ENCODE peak calls at places on chromosome 6, in four cellular contexts. L is mesenchymal stem cell, B is GM12878, I is endodermal cell. Q is an unnamed sample.

GRCh38 chr6:37626915-37627314 is 70.8 kb downstream of the MDGA1 start:
- DNase-seq in L (no peak), I (no peak), B (no peak), Q (no peak)

GRCh38 chr6:119521251-119521650 is 171.7 kb upstream of the MAN1A1 start:
- DNase-seq in L (no peak), I (no peak), B (no peak), Q (no peak)

GRCh38 chr6:21625642-21626041 is 32.1 kb downstream of the SOX4 start:
- DNase-seq in L (no peak), I (no peak), B (no peak), Q (no peak)

GRCh38 chr6:39088331-39088730 is 26.7 kb downstream of the SAYSD1 start:
- DNase-seq in L (peak; percentile 59), I (peak; percentile 91), B (no peak), Q (peak; percentile 54)

GRCh38 chr6:2767327-2767985 is 2.3 kb downstream of the WRNIP1 start:
- DNase-seq in L (no peak), I (no peak), B (no peak), Q (no peak)

GRCh38 chr6:117544725-117545124 is 57.6 kb downstream of the GOPC start:
- DNase-seq in I (no peak), L (no peak), B (no peak), Q (no peak)

GRCh38 chr6:12555267-12555666 is 161.3 kb upstream of the PHACTR1 start:
- DNase-seq in B (no peak), L (no peak), I (no peak), Q (peak; percentile 85)

GRCh38 chr6:40587240-40588069 is at the start of gene LRFN2:
- DNase-seq in L (peak; percentile 74), I (peak; percentile 95), B (no peak), Q (peak; percentile 61)

GRCh38 chr6:155181498-155181897 is 82.3 kb upstream of the CLDN20 start:
- DNase-seq in B (no peak), I (no peak), L (no peak), Q (no peak)

GRCh38 chr6:109513571-109514071 is 30.6 kb upstream of the ZBTB24 start:
- DNase-seq in B (no peak), L (peak; percentile 51), I (peak; percentile 55), Q (peak; percentile 90)

GRCh38 chr6:163949367-163949766 is 534.8 kb downstream of the QKI start:
- DNase-seq in B (no peak), I (no peak), L (no peak), Q (no peak)

GRCh38 chr6:163950159-163950558 is 535.6 kb downstream of the QKI start:
- DNase-seq in B (no peak), I (no peak), L (no peak), Q (peak; percentile 89)

GRCh38 chr6:163946437-163946836 is 531.9 kb downstream of the QKI start:
- DNase-seq in L (no peak), B (no peak), I (no peak), Q (no peak)

GRCh38 chr6:163947276-163947675 is 532.8 kb downstream of the QKI start:
- DNase-seq in I (no peak), B (no peak), L (no peak), Q (no peak)

DNA sequence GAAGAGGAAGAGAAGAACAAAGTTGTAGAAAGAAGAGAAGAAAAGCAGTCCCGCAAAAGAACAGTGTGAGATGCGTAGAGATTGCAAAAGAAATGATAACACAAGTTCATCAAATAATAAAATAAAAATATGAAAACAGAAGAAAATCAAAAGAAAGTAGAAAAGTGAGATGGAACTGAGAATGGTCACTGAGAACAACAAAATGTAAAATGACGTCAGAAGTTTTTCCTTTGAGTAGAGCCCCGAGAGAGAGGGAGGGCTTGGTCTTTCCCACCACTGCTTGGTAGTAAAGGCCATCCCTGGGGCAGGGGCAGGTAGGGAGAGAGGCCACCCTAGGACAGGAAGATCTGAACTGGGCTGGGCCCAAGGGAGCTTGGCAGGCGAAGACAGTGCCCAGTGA is 533.7 kb downstream of the QKI start:
- DNase-seq in L (no peak), I (no peak), B (no peak), Q (no peak)
- H3K27me3 ChIP-seq in L (no peaks in the 10 kb centered on the region), I (no peaks in the 10 kb centered on the region), B (no peaks in the 10 kb centered on the region), Q (no peaks in the 10 kb centered on the region)

GRCh38 chr6:151026021-151026663 is 160.6 kb downstream of the MTHFD1L start:
- DNase-seq in L (no peak), B (no peak), I (no peak), Q (no peak)

GRCh38 chr6:151025076-151025475 is 159.6 kb downstream of the MTHFD1L start:
- DNase-seq in L (no peak), I (no peak), B (no peak), Q (no peak)

GRCh38 chr6:151027936-151028838 is 162.7 kb downstream of the MTHFD1L start:
- DNase-seq in B (no peak), I (no peak), L (no peak), Q (no peak)

GRCh38 chr6:151029976-151030375 is 164.5 kb downstream of the MTHFD1L start:
- DNase-seq in L (no peak), B (no peak), I (no peak), Q (no peak)

GRCh38 chr6:151027295-151027747 is 161.8 kb downstream of the MTHFD1L start:
- DNase-seq in B (no peak), L (no peak), I (no peak), Q (no peak)
- H3K9ac ChIP-seq in B (no peak overlapping the region), L (no peak overlapping the region), I (no peak overlapping the region), Q (no peak overlapping the region)

GRCh38 chr6:33277663-33278391 is 904 bp downstream of the B3GALT4 start:
- DNase-seq in L (no peak), B (no peak), I (peak; percentile 66), Q (peak; percentile 7)

GRCh38 chr6:33276864-33277662 is at the start of gene B3GALT4:
- DNase-seq in B (peak; percentile 49), L (peak; percentile 77), I (peak; percentile 95), Q (peak; percentile 75)

GRCh38 chr6:33278392-33278741 is 1.4 kb downstream of the B3GALT4 start:
- DNase-seq in I (no peak), B (no peak), L (no peak), Q (no peak)

GRCh38 chr6:33278810-33279209 is 1.9 kb downstream of the B3GALT4 start:
- DNase-seq in I (no peak), B (no peak), L (no peak), Q (no peak)

DNA sequence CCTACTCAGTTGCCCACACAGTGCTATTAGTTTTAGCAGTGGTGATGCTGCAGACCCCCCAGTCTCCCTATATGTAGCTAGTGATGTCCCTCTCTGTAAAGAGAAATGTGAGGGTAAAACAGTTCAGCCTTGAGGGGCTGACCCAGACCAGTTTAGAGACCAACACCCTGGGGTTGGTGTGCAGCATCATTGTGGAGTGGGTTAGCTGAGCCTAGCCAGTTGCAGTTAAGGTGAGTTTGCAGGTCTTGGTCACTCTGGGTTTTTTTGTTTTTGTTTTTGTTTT is 401 bp upstream of the B3GALT4 start:
- DNase-seq in I (no peak), B (no peak), L (peak; percentile 26), Q (no peak)
- H3K27ac ChIP-seq in I (peak overlapping the region; percentile 77), B (peak overlapping the region; percentile 86), L (peak overlapping the region; percentile 61), Q (peak overlapping the region; percentile 67)

DNA sequence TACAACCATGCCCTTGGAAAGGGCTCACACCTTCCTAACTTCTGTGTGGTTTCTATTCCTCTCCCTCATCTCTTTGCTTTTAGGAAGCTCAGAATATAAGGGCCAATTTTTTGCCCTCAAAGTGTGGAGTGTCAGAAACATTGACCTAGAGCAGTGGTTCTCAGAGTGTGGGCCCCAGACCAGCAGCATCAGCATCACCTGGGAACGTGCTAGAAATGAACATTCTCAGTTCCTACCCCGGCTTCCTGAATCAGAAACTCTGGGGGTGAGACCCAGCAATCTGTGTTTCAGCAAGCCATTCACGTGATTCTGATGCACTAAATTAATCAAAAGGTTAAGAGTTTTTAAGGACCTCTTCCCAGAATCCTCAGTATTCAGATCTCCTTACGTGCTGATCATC is 47.9 kb upstream of the IL17A start:
- DNase-seq in B (no peak), I (no peak), L (no peak), Q (no peak)
- H3K27me3 ChIP-seq in B (peaks cover 4% of the 10 kb centered on the region), I (no peaks in the 10 kb centered on the region), L (peaks cover 20% of the 10 kb centered on the region), Q (peaks cover 2% of the 10 kb centered on the region)

DNA sequence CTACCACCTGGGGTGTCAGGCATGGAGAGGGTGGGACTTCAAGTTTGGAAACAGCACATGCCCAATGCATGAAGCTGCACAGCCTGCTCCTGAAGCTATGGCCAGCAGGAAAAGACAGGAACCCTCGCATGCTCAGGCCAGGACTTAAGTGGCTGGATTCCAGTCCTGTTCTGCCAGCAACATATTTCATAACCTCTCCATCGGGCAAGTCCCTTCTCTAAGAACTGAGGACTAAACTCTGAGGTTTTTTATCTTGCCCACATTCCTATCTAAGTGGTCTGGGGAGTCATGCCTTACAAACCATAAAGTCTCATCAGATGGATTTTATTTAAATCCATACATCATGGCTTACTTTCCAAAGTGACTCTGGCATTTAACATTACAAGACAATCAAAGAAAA is 27.5 kb upstream of the AGPAT4 start:
- DNase-seq in B (no peak), I (no peak), L (peak; percentile 81), Q (peak; percentile 84)
- H3K9ac ChIP-seq in B (no peak overlapping the region), I (no peak overlapping the region), L (no peak overlapping the region), Q (no peak overlapping the region)

GRCh38 chr6:81380718-81381338 is 371.7 kb downstream of the TENT5A start:
- DNase-seq in B (no peak), I (no peak), L (no peak), Q (no peak)
- H3K27ac ChIP-seq in B (no peak overlapping the region), I (no peak overlapping the region), L (no peak overlapping the region), Q (no peak overlapping the region)

DNA sequence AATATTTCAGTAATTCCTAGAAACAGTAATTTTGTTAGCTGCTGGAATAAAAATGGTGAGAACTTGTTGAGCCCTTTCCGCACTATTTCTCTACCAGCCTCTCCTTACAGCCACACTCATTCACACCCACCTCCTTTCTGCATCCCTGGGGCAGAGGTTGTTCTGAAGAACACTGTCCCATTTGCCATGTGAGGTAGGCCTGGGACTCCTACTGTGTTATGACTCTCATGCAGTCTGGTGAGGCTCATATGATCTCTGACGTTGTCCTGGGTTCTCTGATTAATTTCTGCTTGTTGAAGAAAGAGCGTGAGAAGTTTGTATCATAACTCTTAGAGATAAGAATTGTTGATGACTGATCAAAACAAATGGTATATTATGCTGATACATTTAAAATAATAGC is 4.1 kb upstream of the KCNQ5 start:
- DNase-seq in I (no peak), B (no peak), L (peak; percentile 44), Q (no peak)
- H3K27me3 ChIP-seq in I (peaks cover 50% of the 10 kb centered on the region), B (no peaks in the 10 kb centered on the region), L (peaks cover 40% of the 10 kb centered on the region), Q (no peaks in the 10 kb centered on the region)

DNA sequence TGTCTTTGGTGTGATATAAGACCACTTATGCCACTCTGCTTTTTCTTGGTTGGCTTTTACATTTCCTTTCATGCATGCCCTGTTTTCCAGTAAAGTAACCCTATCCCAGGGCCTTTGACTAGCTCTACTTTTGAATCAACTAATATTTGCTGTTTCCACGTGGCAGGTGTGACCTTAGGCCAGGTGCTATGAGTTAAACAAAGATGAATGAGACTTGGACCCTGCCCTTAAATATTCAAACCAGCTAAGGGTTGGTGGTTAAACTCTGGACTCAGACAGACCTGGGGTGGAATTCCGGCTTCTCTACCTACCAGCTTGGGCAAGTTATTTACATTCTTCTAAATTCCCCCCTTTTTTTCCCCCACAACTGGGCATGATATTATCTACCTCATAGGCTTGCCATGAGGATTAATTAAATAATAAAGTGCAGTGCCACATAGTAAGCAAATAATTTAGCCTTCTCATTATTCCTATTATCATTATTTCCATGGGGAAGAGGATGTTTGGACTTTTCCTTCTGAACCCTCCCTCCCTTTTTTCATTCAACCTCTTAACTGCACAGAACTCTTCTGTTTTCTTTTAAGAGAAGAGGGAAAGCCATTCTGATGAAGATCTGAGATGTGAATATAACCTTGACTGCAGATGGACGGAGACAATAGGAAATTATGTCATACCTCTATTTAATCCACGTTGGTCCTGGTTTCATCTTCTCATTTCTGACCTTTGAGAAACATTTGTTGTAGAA is 143.6 kb upstream of the TNFAIP3 start:
- DNase-seq in I (no peak), B (no peak), L (no peak), Q (no peak)
- H3K9ac ChIP-seq in I (no peak overlapping the region), B (no peak overlapping the region), L (no peak overlapping the region), Q (no peak overlapping the region)